ENCODE peak calls at places on chromosome 18, in five cellular contexts. T, R, U, A and Y are unnamed samples.

GRCh38 chr18:75745147-75745546 is 317.6 kb upstream of the SMIM21 start:
- DNase-seq in T (no peak), R (no peak), U (no peak), A (no peak), Y (no peak)

GRCh38 chr18:69088971-69089370 is 291.1 kb downstream of the CCDC102B start:
- DNase-seq in T (no peak), R (no peak), U (no peak), A (no peak), Y (no peak)

GRCh38 chr18:57589162-57589561 is 2.7 kb upstream of the FECH start:
- DNase-seq in T (no peak), R (no peak), U (no peak), A (no peak), Y (no peak)

GRCh38 chr18:74457743-74458465 is 796 bp upstream of the DIPK1C start:
- DNase-seq in T (no peak), R (no peak), U (no peak), A (no peak), Y (no peak)

GRCh38 chr18:75364512-75364911 is 63.0 kb downstream of the SMIM21 start:
- DNase-seq in T (peak), R (no peak), U (no peak), A (peak), Y (no peak)

GRCh38 chr18:13563390-13563805 is 163.0 kb downstream of the FAM210A start:
- DNase-seq in T (no peak), R (no peak), U (no peak), A (peak), Y (no peak)

GRCh38 chr18:8701546-8702118 is 3.7 kb upstream of the MTCL1 start:
- DNase-seq in T (peak), R (no peak), U (no peak), A (peak), Y (no peak)

GRCh38 chr18:74249181-74249968 is 42.4 kb downstream of the CYB5A start:
- DNase-seq in T (peak), R (no peak), U (no peak), A (peak), Y (no peak)

GRCh38 chr18:12336887-12337286 is 28.8 kb downstream of the TUBB6 start:
- DNase-seq in T (peak), R (no peak), U (no peak), A (peak), Y (no peak)

GRCh38 chr18:39167990-39168389 is 1602.4 kb upstream of the CELF4 start:
- DNase-seq in T (no peak), R (no peak), U (no peak), A (no peak), Y (no peak)

GRCh38 chr18:62790836-62791772 is 75.8 kb downstream of the PHLPP1 start:
- DNase-seq in T (peak), R (no peak), U (no peak), A (peak), Y (no peak)

GRCh38 chr18:68121308-68121707 is 593.6 kb downstream of the TMX3 start:
- DNase-seq in T (peak), R (no peak), U (no peak), A (no peak), Y (no peak)

GRCh38 chr18:67519582-67519981 is 3.1 kb upstream of the DSEL start:
- DNase-seq in T (peak), R (no peak), U (no peak), A (peak), Y (no peak)

GRCh38 chr18:43322133-43322532 is 44.8 kb upstream of the SYT4 start:
- DNase-seq in T (no peak), R (no peak), U (no peak), A (no peak), Y (no peak)

GRCh38 chr18:31835528-31836138 is 75.0 kb upstream of the SLC25A52 start:
- DNase-seq in T (peak), R (no peak), U (no peak), A (no peak), Y (no peak)

GRCh38 chr18:59735269-59735860 is 38.1 kb upstream of the CCBE1 start:
- DNase-seq in T (no peak), R (no peak), U (no peak), A (no peak), Y (no peak)

GRCh38 chr18:73201940-73202339 is 334.2 kb upstream of the NETO1 start:
- DNase-seq in T (peak), R (no peak), U (no peak), A (no peak), Y (no peak)

GRCh38 chr18:65608471-65608870 is 142.3 kb upstream of the CDH7 start:
- DNase-seq in T (no peak), R (no peak), U (no peak), A (no peak), Y (no peak)

GRCh38 chr18:36724591-36725001 is 104.2 kb downstream of the TPGS2 start:
- DNase-seq in T (peak), R (no peak), U (no peak), A (no peak), Y (no peak)

GRCh38 chr18:54390838-54391237 is 33.1 kb downstream of the C18orf54 start:
- DNase-seq in T (no peak), R (no peak), U (no peak), A (no peak), Y (no peak)

GRCh38 chr18:69177702-69178101 is 223.0 kb upstream of the DOK6 start:
- DNase-seq in T (peak), R (no peak), U (no peak), A (no peak), Y (no peak)

DNA sequence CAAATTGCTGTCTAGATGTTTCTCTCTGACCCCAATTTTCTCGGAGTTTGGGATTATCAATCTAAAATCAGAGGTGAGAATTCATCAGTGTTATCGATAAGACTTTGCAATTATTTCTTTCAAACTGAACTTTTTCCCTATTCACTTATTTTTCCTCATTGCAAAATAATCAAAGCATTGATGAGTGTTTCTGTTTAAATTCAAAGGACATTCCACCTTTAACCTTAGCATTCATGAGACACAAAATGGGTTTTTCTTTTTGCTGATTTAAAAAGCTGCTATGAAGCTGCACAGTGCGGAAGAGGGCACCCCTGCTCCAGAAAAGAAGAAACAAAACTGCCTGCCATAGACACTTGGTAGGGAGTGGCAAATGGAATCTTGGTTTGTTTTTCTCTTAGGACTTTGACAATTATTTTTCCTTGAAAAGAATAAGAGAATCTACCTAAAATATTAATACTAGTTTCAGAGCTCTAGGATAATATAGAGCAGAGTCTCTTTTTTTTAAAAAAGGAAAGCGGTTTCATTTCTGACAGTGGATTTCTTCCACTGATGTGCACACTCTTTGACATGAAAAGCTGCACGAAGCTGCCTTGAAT is 203.4 kb downstream of the TGIF1 start:
- DNase-seq in T (no peak), R (no peak), U (no peak), A (no peak), Y (no peak)
- H2BK15ac ChIP-seq in T (peak), R (no peak), U (no peak), A (no peak), Y (no peak)

GRCh38 chr18:26777316-26778053 is 88.0 kb downstream of the AQP4 start:
- DNase-seq in T (no peak), R (no peak), U (peak), A (no peak), Y (no peak)
- H2AFZ ChIP-seq in T (no peak), R (no peak), U (no peak), A (no peak), Y (peak)

GRCh38 chr18:50751490-50751889 is 68.3 kb downstream of the MRO start:
- DNase-seq in T (no peak), R (no peak), U (no peak), A (no peak), Y (no peak)
- H2BK15ac ChIP-seq in T (no peak), R (no peak), U (no peak), A (no peak), Y (no peak)

DNA sequence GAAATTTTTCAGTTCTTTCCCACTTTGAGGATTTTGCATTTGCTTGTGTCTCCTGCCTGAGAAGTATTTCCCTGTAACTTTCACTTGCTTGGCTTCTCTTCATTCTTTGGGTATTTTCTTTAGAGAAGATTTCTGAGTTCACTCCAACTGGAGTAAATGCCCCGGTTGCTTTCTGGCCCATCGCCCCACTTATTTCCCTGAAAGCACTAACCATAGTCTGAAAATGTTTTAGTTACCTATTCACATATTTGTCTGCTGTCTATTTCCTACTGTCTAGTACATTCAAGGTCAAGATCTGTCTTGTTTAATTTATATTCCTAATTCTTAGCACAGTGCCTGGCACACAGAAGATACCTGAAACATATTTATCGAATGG is 134.4 kb upstream of the KLHL14 start:
- DNase-seq in T (no peak), R (no peak), U (no peak), A (no peak), Y (no peak)
- H2AFZ ChIP-seq in T (no peak), R (no peak), U (no peak), A (no peak), Y (no peak)

GRCh38 chr18:50374753-50375391 is at the start of gene SKA1:
- DNase-seq in T (peak), R (peak), U (peak), A (peak), Y (peak)

GRCh38 chr18:50377061-50377798 is 2.4 kb downstream of the SKA1 start:
- DNase-seq in T (no peak), R (no peak), U (no peak), A (peak), Y (no peak)

GRCh38 chr18:50372743-50373142 is 2.1 kb upstream of the SKA1 start:
- DNase-seq in T (no peak), R (no peak), U (no peak), A (no peak), Y (no peak)

GRCh38 chr18:50373531-50373930 is 1.3 kb upstream of the SKA1 start:
- DNase-seq in T (no peak), R (no peak), U (no peak), A (no peak), Y (no peak)

GRCh38 chr18:50374170-50374752 is 585 bp upstream of the SKA1 start:
- DNase-seq in T (no peak), R (no peak), U (no peak), A (no peak), Y (peak)
- H2BK15ac ChIP-seq in T (no peak), R (no peak), U (no peak), A (no peak), Y (no peak)

GRCh38 chr18:3044931-3045698 is 32.2 kb upstream of the LPIN2 start:
- DNase-seq in T (no peak), R (no peak), U (no peak), A (no peak), Y (no peak)
- H2AFZ ChIP-seq in T (peak), R (no peak), U (no peak), A (no peak), Y (peak)